ENCODE peak calls at places on chromosomes 13 and 19, in nine cellular contexts. Q is PC-9; H is tibial artery; N is CD8-positive, alpha-beta T cell; I is RWPE2; Y is psoas muscle; W is OCI-LY7; D is H1; B is left ventricle myocardium inferior. Z is an unnamed sample.

GRCh38 chr19:50649433-50650391 is at the start of gene C19orf81:
- DNase-seq in D (peak; percentile 79), Y (no peak), Q (no peak), B (no peak), I (no peak), N (no peak), H (no peak), W (peak; percentile 73), Z (no peak)

GRCh38 chr19:6765738-6766356 is 1.4 kb downstream of the SH2D3A start:
- DNase-seq in Y (no peak), Q (peak; percentile 97), I (peak; percentile 94), W (peak; percentile 44), N (peak; percentile 47), B (no peak), H (no peak), D (peak; percentile 80), Z (peak; percentile 97)

GRCh38 chr19:49987159-49987698 is 26.3 kb upstream of the SIGLEC11 start:
- DNase-seq in B (peak; percentile 83), D (peak; percentile 94), I (no peak), N (peak; percentile 88), H (peak; percentile 84), Y (peak; percentile 88), Q (peak; percentile 90), W (peak; percentile 90), Z (peak; percentile 85)

GRCh38 chr19:48271531-48272151 is 1.8 kb downstream of the ZNF114 start:
- DNase-seq in H (peak; percentile 31), N (no peak), Q (peak; percentile 75), I (no peak), D (peak; percentile 82), W (peak; percentile 31), B (peak; percentile 40), Y (no peak), Z (no peak)

GRCh38 chr13:101190337-101190736 is 226.0 kb downstream of the NALCN start:
- DNase-seq in H (no peak), N (no peak), Q (no peak), W (no peak), Y (no peak), I (no peak), D (no peak), B (no peak), Z (no peak)

GRCh38 chr13:79530270-79530669 is 49.3 kb downstream of the NDFIP2 start:
- DNase-seq in N (no peak), Y (no peak), H (no peak), B (no peak), Q (no peak), D (no peak), W (no peak), I (no peak), Z (no peak)

GRCh38 chr19:45424191-45425058 is 708 bp upstream of the ERCC1 start:
- DNase-seq in Q (peak; percentile 99), D (peak; percentile 76), W (peak; percentile 52), B (peak; percentile 71), Y (peak; percentile 86), H (peak; percentile 73), N (peak; percentile 37), I (peak; percentile 96), Z (no peak)

GRCh38 chr13:26255717-26256277 is 1.9 kb downstream of the CDK8 start:
- DNase-seq in W (peak; percentile 22), H (no peak), D (no peak), I (no peak), Q (no peak), N (no peak), B (no peak), Y (no peak), Z (no peak)

GRCh38 chr19:42406111-42406510 is 16.0 kb upstream of the CNFN start:
- DNase-seq in B (no peak), Q (no peak), N (no peak), Y (no peak), H (no peak), I (no peak), W (no peak), D (no peak), Z (no peak)

GRCh38 chr19:42400404-42400803 is 10.3 kb upstream of the CNFN start:
- DNase-seq in N (no peak), W (no peak), I (no peak), H (no peak), Y (no peak), Q (no peak), D (no peak), B (no peak), Z (no peak)

GRCh38 chr19:42403586-42403985 is 13.5 kb upstream of the CNFN start:
- DNase-seq in I (no peak), D (no peak), H (no peak), N (no peak), W (no peak), Y (no peak), Q (peak; percentile 16), B (no peak), Z (no peak)

GRCh38 chr19:42401365-42402303 is 11.5 kb upstream of the CNFN start:
- DNase-seq in Y (peak; percentile 88), N (peak; percentile 75), D (peak; percentile 97), I (no peak), W (peak; percentile 72), Q (peak; percentile 38), H (peak; percentile 80), B (peak; percentile 81), Z (peak; percentile 87)

DNA sequence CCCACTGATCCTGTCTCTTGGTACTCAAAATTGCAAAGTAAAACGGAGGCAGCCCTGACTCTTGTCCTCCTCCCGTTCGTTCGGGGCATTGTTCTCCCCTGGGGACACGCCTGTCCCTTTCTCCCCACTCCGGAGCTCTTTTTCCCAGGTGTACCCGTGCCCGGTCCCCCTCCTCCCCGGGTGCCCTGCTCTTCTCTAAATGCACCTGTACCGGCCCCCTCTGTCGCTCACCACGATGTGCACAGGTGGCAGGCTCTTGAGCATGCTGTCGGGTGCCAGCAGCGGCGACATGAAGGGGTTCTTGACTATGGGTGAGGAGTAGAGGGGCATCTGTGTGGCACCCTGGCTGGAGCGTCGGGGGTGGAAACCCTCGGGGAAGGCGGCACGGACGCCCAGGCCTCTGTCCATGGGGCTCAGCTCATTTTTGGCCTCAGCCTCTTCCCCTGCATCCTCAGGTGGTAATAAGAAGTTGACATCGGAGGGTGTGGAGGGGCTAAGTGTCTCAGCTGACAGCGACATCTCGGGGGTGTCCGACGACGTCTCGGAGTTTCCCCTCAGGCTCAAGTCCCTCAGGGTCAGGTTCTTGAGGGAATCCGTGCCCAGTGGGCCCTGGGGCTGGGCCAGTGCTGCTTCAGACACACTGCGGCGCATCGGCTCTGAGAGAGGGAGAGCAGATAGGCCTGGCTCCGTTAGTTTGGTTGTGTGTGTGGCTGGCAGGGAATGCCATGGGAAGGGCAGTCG is 12.4 kb upstream of the CNFN start:
- DNase-seq in N (no peak), B (no peak), H (no peak), W (no peak), Q (peak; percentile 23), I (no peak), D (no peak), Y (no peak), Z (no peak)
- H3K27ac ChIP-seq in N (peak overlapping the region; percentile 46), B (peak overlapping the region; percentile 80), H (no peak overlapping the region), W (no peak overlapping the region), Q (no peak overlapping the region), I (no peak overlapping the region), D (no peak overlapping the region), Y (no peak overlapping the region), Z (peak overlapping the region; percentile 84)

GRCh38 chr19:2967972-2968371 is 9.4 kb upstream of the TLE6 start:
- DNase-seq in I (no peak), W (no peak), N (no peak), B (no peak), D (no peak), Q (no peak), H (no peak), Y (no peak), Z (no peak)

GRCh38 chr19:2969104-2969504 is 8.3 kb upstream of the TLE6 start:
- DNase-seq in W (peak; percentile 94), H (no peak), I (no peak), B (peak; percentile 68), D (no peak), Y (peak; percentile 79), N (no peak), Q (no peak), Z (no peak)

GRCh38 chr19:2962018-2962670 is 15.2 kb upstream of the TLE6 start:
- DNase-seq in Q (peak; percentile 36), W (peak; percentile 87), B (no peak), I (no peak), Y (no peak), H (peak; percentile 53), N (peak; percentile 43), D (peak; percentile 69), Z (no peak)

GRCh38 chr19:2963122-2963521 is 14.2 kb upstream of the TLE6 start:
- DNase-seq in Q (no peak), N (no peak), D (no peak), B (no peak), I (no peak), Y (no peak), W (no peak), H (no peak), Z (no peak)

GRCh38 chr19:2964874-2965273 is 12.5 kb upstream of the TLE6 start:
- DNase-seq in Y (no peak), W (no peak), Q (no peak), N (no peak), B (no peak), I (no peak), H (no peak), D (no peak), Z (no peak)
- H3K4me1 ChIP-seq in Y (peaks cover 4% of the 10 kb centered on the region), W (peaks cover 47% of the 10 kb centered on the region), Q (no peaks in the 10 kb centered on the region), N (peaks cover 5% of the 10 kb centered on the region), B (peaks cover 25% of the 10 kb centered on the region), I (no peaks in the 10 kb centered on the region), H (peaks cover 12% of the 10 kb centered on the region), D (no peaks in the 10 kb centered on the region), Z (no peaks in the 10 kb centered on the region)

GRCh38 chr19:56838930-56839664 is 1.4 kb downstream of the PEG3 start:
- DNase-seq in D (no peak), N (peak; percentile 59), I (peak; percentile 84), B (peak; percentile 96), W (no peak), H (peak; percentile 100), Q (no peak), Y (peak; percentile 94), Z (peak; percentile 99)

GRCh38 chr19:56842421-56842820 is 1.9 kb upstream of the PEG3 start:
- DNase-seq in H (no peak), Q (no peak), D (no peak), B (no peak), I (no peak), N (no peak), W (no peak), Y (no peak), Z (no peak)

GRCh38 chr19:56841194-56841546 is 644 bp upstream of the PEG3 start:
- DNase-seq in Y (no peak), N (no peak), D (no peak), W (no peak), B (no peak), H (no peak), I (no peak), Q (no peak), Z (no peak)

GRCh38 chr19:56839665-56840451 is 668 bp downstream of the PEG3 start:
- DNase-seq in Q (no peak), D (no peak), I (peak; percentile 75), N (peak; percentile 50), W (no peak), Y (peak; percentile 93), H (peak; percentile 97), B (peak; percentile 93), Z (peak; percentile 94)

DNA sequence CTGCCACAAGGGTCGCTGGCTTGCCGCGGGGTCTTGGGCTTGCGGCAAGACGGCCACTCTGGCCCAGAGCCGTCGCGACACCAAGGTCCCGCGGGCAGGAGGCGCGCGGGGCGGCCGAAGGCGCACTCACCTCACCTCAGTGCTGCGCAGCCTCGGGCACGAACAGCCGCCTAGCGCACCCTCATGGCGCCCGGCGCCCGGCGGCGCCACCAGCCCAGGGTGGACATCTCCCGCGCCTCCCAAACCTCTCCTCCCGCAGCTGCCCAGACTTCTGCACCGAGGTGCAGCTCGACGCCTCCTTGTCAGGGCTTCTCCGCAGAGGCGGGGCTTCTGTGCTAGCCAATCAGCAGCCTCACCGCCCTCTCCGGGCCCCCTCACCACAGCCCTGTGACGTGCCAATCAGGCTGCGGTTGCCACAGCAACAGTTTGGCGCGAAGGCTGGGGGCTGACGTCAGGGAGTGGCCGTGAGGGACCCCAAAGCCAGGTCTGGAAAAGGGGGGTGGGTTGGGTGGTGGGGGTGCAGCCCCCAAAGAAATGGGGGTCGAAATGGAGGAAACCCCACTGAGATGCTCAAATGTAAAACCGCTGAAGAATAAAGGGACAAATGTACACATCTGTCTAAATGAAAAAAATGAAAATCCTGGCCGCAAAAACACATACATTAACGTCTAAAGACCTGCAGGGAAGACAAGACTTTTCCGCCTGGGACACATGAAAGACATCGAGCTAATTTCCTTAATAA is at the start of the genes PEG3 and ZIM2:
- DNase-seq in Q (no peak), D (no peak), W (no peak), B (peak; percentile 74), H (peak; percentile 38), I (no peak), N (no peak), Y (peak; percentile 73), Z (peak; percentile 61)
- H3K27ac ChIP-seq in Q (no peak within 1 kb of the TSS), D (no peak within 1 kb of the TSS), W (no peak within 1 kb of the TSS), B (peak within 1 kb of the TSS; percentile 94), H (peak within 1 kb of the TSS; percentile 88), I (no peak within 1 kb of the TSS), N (no peak within 1 kb of the TSS), Y (peak within 1 kb of the TSS; percentile 69), Z (peak within 1 kb of the TSS; percentile 93)

GRCh38 chr19:2270157-2270571 is 11.8 kb downstream of the PEAK3 start:
- DNase-seq in D (no peak), W (peak; percentile 48), H (peak; percentile 55), N (peak; percentile 36), I (no peak), B (peak; percentile 61), Q (no peak), Y (peak; percentile 85), Z (no peak)

GRCh38 chr19:2273356-2274184 is 8.4 kb downstream of the PEAK3 start:
- DNase-seq in B (peak; percentile 78), W (peak; percentile 97), Y (peak; percentile 91), Q (peak; percentile 49), D (peak; percentile 98), N (peak; percentile 83), I (peak; percentile 77), H (peak; percentile 54), Z (peak; percentile 82)

GRCh38 chr19:2269244-2270156 is 12.5 kb downstream of the PEAK3 start:
- DNase-seq in Q (peak; percentile 77), W (peak; percentile 96), H (peak; percentile 97), D (peak; percentile 100), I (peak; percentile 89), N (peak; percentile 98), B (peak; percentile 99), Y (peak; percentile 100), Z (peak; percentile 99)

GRCh38 chr19:2270572-2271515 is 11.1 kb downstream of the PEAK3 start:
- DNase-seq in W (peak; percentile 82), Q (no peak), I (peak; percentile 70), B (peak; percentile 90), N (peak; percentile 78), Y (peak; percentile 95), H (peak; percentile 83), D (no peak), Z (peak; percentile 77)

GRCh38 chr19:2271516-2272103 is 10.4 kb downstream of the PEAK3 start:
- DNase-seq in B (no peak), N (no peak), Y (peak; percentile 82), W (no peak), H (no peak), I (peak; percentile 61), Q (peak; percentile 52), D (no peak), Z (no peak)
- H3K4me1 ChIP-seq in B (peaks cover 78% of the 10 kb centered on the region), N (peaks cover 40% of the 10 kb centered on the region), Y (peaks cover 55% of the 10 kb centered on the region), W (peaks cover 41% of the 10 kb centered on the region), H (peaks cover 73% of the 10 kb centered on the region), I (peaks cover 8% of the 10 kb centered on the region), Q (peaks cover 15% of the 10 kb centered on the region), D (no peaks in the 10 kb centered on the region), Z (peaks cover 23% of the 10 kb centered on the region)